ENCODE peak calls at places on chromosomes 13 and 19, in four cellular contexts. H, S, K and M are unnamed samples.

GRCh38 chr19:29566496-29567054 is 39.5 kb upstream of the POP4 start:
- DNase-seq in H (no peak), S (no peak), K (no peak), M (no peak)

GRCh38 chr19:49682274-49682673 is 5.2 kb downstream of the PRMT1 start:
- DNase-seq in H (no peak), S (no peak), K (no peak), M (no peak)

GRCh38 chr19:56170261-56170660 is 5.5 kb upstream of the GALP start:
- DNase-seq in H (peak), S (peak), K (no peak), M (no peak)

GRCh38 chr19:39671739-39672363 is 16.1 kb downstream of the LGALS16 start:
- DNase-seq in H (peak), S (no peak), K (peak), M (peak)

GRCh38 chr13:43094901-43095300 is 71.5 kb downstream of the DNAJC15 start:
- DNase-seq in H (no peak), S (no peak), K (no peak), M (no peak)

GRCh38 chr13:24148414-24149305 is 11.9 kb upstream of the SPATA13 start:
- DNase-seq in H (peak), S (no peak), K (no peak), M (peak)

GRCh38 chr13:101660711-101661110 is 208.2 kb downstream of the ITGBL1 start:
- DNase-seq in H (no peak), S (no peak), K (no peak), M (no peak)

GRCh38 chr13:29993196-29993595 is 142.8 kb upstream of the UBL3 start:
- DNase-seq in H (no peak), S (no peak), K (no peak), M (no peak)

GRCh38 chr19:45179848-45180370 is 1.3 kb downstream of the BLOC1S3 start:
- DNase-seq in H (no peak), S (peak), K (no peak), M (no peak)

GRCh38 chr19:6055013-6055795 is 55.1 kb downstream of the RFX2 start:
- DNase-seq in H (no peak), S (no peak), K (no peak), M (no peak)

GRCh38 chr19:55479045-55479444 is 2.6 kb downstream of the ZNF628 start:
- DNase-seq in H (no peak), S (peak), K (no peak), M (no peak)

GRCh38 chr19:41694196-41694595 is 6.1 kb upstream of the CEACAM7 start:
- DNase-seq in H (no peak), S (no peak), K (no peak), M (no peak)
- TF ChIP-seq ELF1 in H (no peak), S (no peak), K (no peak), M (no peak)

GRCh38 chr19:41706741-41707501 is 1.5 kb upstream of the CEACAM5 start:
- DNase-seq in H (peak), S (peak), K (peak), M (peak)
- TF ChIP-seq CTCF in H (peak), S (peak), K (peak), M (peak)

DNA sequence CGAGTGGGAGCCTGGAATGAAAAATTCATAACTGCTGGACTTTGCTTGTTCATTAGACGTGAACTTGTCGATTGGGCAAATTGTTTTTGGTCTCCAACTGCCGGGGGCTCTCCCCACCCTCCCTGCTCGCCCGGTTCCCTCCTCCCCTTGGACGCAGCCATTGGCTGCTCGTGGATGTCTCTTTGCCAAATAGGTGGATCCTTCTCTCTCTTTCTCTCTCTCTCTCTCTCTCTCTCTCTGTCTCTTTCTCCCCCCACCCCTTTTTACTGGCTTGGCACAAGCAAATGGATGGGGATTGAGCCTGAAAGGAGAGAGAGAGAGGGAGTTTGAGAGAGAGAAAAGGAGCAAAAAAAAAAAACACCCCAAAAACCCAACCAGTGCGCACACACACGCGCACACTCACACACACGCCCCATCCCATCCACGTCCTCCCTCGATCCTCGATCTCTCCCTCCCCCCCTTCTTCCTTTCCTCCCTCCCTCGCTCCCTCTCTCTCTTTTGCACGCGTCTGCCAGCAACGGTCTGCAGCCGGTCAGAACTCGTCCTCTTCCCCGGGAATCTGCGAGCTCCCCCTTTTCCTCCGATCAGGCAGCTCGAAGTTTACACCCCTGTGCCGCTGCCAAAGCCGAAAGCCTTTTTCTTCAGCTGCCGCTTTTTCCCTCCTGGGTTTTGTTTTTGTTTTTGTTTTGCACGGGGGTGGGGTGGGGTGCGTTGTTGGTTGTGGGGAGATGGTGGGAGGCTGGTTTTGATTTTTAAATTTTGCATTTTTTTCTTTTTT is 27.8 kb downstream of the NFIX start:
- DNase-seq in H (peak), S (peak), K (peak), M (no peak)
- TF ChIP-seq ELF1 in H (no peak), S (no peak), K (no peak), M (no peak)

DNA sequence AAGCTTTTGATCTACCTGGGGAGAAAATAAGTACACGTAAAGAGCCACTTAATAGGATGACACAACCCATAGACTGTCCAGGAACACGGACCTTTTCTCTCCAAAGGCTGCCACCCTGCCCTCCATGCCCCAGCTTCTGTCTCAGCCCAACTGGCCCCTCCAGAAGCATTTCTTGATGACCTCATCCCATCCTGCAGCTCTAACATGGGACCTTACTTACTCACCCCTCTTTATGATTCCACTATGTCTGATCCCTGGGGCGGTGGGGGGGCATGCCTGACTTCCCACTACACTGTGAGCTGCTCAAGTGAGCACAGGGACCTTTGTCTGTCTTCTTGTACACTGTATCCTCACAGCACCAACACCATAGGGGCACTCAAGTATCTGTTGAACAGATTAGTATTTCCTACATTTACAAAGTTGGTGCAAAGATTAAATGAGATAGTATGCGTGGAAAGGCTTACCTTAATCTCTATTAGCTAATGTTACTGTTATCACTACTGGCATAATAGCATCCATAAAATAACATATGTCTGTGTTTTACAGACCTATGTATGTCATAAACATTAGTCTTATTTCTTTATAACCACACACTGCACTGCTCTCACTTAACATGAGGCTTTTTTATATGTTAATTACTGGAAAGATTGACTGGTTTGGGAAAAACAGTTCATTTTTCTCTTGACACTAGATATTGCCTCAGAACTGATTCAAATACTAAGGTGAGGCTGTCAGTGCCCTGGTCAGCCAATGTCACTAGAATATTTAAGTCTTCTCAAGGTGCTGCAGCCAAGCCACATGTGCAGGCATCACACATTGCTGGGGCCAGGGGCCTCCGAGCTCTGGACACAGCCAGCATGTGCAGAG is 100.9 kb downstream of the FOXO1 start:
- DNase-seq in H (no peak), S (no peak), K (no peak), M (no peak)
- TF ChIP-seq CTCF in H (no peak), S (no peak), K (no peak), M (no peak)

GRCh38 chr19:35306473-35307246 is 14.7 kb downstream of the MAG start:
- DNase-seq in H (peak), S (no peak), K (no peak), M (no peak)
- TF ChIP-seq ELF1 in H (no peak), S (no peak), K (no peak), M (no peak)

GRCh38 chr13:49739498-49740187 is 48.4 kb upstream of the EBPL start:
- DNase-seq in H (peak), S (no peak), K (no peak), M (no peak)
- TF ChIP-seq CTCF in H (no peak), S (no peak), K (no peak), M (no peak)